ENCODE peak calls at places on chromosomes 13 and 19, in six cellular contexts. One of them, this sample, is unnamed.

GRCh38 chr13:108495686-108496363 is 133.6 kb upstream of the MYO16 start:
- DNase-seq in ovary: no peak
- DNase-seq in HFFc6: no peak
- DNase-seq in GM12864: no peak
- DNase-seq in AG09309: no peak
- DNase-seq in fibroblast of lung: peak
- DNase-seq in this sample: no peak

GRCh38 chr13:46313441-46314257 is 73.4 kb downstream of the RUBCNL start:
- DNase-seq in ovary: no peak
- DNase-seq in HFFc6: no peak
- DNase-seq in GM12864: no peak
- DNase-seq in AG09309: no peak
- DNase-seq in fibroblast of lung: no peak
- DNase-seq in this sample: no peak

GRCh38 chr13:110393761-110394160 is 86.7 kb downstream of the COL4A2 start:
- DNase-seq in ovary: no peak
- DNase-seq in HFFc6: no peak
- DNase-seq in GM12864: no peak
- DNase-seq in AG09309: no peak
- DNase-seq in fibroblast of lung: no peak
- DNase-seq in this sample: no peak

GRCh38 chr13:21998279-21998678 is 327.4 kb downstream of the FGF9 start:
- DNase-seq in ovary: no peak
- DNase-seq in HFFc6: no peak
- DNase-seq in GM12864: no peak
- DNase-seq in AG09309: no peak
- DNase-seq in fibroblast of lung: no peak
- DNase-seq in this sample: no peak

GRCh38 chr13:99161512-99161911 is 39.1 kb upstream of the UBAC2 start:
- DNase-seq in ovary: no peak
- DNase-seq in HFFc6: no peak
- DNase-seq in GM12864: no peak
- DNase-seq in AG09309: no peak
- DNase-seq in fibroblast of lung: no peak
- DNase-seq in this sample: no peak

GRCh38 chr19:37845932-37846331 is 60.5 kb downstream of the WDR87 start:
- DNase-seq in ovary: no peak
- DNase-seq in HFFc6: peak
- DNase-seq in GM12864: no peak
- DNase-seq in AG09309: no peak
- DNase-seq in fibroblast of lung: no peak
- DNase-seq in this sample: no peak

GRCh38 chr19:35177377-35178274 is 23.1 kb downstream of the FXYD5 start:
- DNase-seq in ovary: no peak
- DNase-seq in HFFc6: no peak
- DNase-seq in GM12864: no peak
- DNase-seq in AG09309: no peak
- DNase-seq in fibroblast of lung: no peak
- DNase-seq in this sample: no peak

GRCh38 chr19:54232552-54232934 is 9.7 kb upstream of the LILRB3 start:
- DNase-seq in ovary: no peak
- DNase-seq in HFFc6: no peak
- DNase-seq in GM12864: no peak
- DNase-seq in AG09309: no peak
- DNase-seq in fibroblast of lung: no peak
- DNase-seq in this sample: no peak

GRCh38 chr13:40814803-40815202 is 25.4 kb downstream of the SLC25A15 start:
- DNase-seq in ovary: no peak
- DNase-seq in HFFc6: no peak
- DNase-seq in GM12864: no peak
- DNase-seq in AG09309: no peak
- DNase-seq in fibroblast of lung: peak
- DNase-seq in this sample: no peak

GRCh38 chr19:51779703-51780102 is 15.3 kb upstream of the FPR3 start:
- DNase-seq in ovary: no peak
- DNase-seq in HFFc6: no peak
- DNase-seq in GM12864: no peak
- DNase-seq in AG09309: no peak
- DNase-seq in fibroblast of lung: no peak
- DNase-seq in this sample: no peak

GRCh38 chr13:33183431-33184130 is 102.0 kb downstream of the STARD13 start:
- DNase-seq in ovary: no peak
- DNase-seq in HFFc6: peak
- DNase-seq in GM12864: no peak
- DNase-seq in AG09309: peak
- DNase-seq in fibroblast of lung: no peak
- DNase-seq in this sample: no peak

GRCh38 chr19:44648536-44649370 is 5.0 kb downstream of the PVR start:
- DNase-seq in ovary: no peak
- DNase-seq in HFFc6: peak
- DNase-seq in GM12864: no peak
- DNase-seq in AG09309: peak
- DNase-seq in fibroblast of lung: peak
- DNase-seq in this sample: no peak

GRCh38 chr19:32438751-32439150 is 33.2 kb downstream of the DPY19L3 start:
- DNase-seq in ovary: no peak
- DNase-seq in HFFc6: no peak
- DNase-seq in GM12864: no peak
- DNase-seq in AG09309: no peak
- DNase-seq in fibroblast of lung: no peak
- DNase-seq in this sample: no peak

GRCh38 chr13:73984949-73985691 is 149.1 kb downstream of the KLF12 start:
- DNase-seq in ovary: no peak
- DNase-seq in HFFc6: no peak
- DNase-seq in GM12864: no peak
- DNase-seq in AG09309: no peak
- DNase-seq in fibroblast of lung: no peak
- DNase-seq in this sample: no peak

GRCh38 chr13:26872444-26873173 is 112.0 kb upstream of the GPR12 start:
- DNase-seq in ovary: no peak
- DNase-seq in HFFc6: peak
- DNase-seq in GM12864: peak
- DNase-seq in AG09309: no peak
- DNase-seq in fibroblast of lung: peak
- DNase-seq in this sample: peak

GRCh38 chr19:40217921-40218890 is at the start of gene TTC9B:
- DNase-seq in ovary: no peak
- DNase-seq in HFFc6: no peak
- DNase-seq in GM12864: no peak
- DNase-seq in AG09309: no peak
- DNase-seq in fibroblast of lung: no peak
- DNase-seq in this sample: peak

GRCh38 chr13:75740008-75740407 is 103.9 kb downstream of the LMO7 start:
- DNase-seq in ovary: no peak
- DNase-seq in HFFc6: no peak
- DNase-seq in GM12864: no peak
- DNase-seq in AG09309: no peak
- DNase-seq in fibroblast of lung: no peak
- DNase-seq in this sample: no peak

GRCh38 chr13:73299787-73300186 is 241.0 kb downstream of the KLF5 start:
- DNase-seq in ovary: no peak
- DNase-seq in HFFc6: no peak
- DNase-seq in GM12864: no peak
- DNase-seq in AG09309: no peak
- DNase-seq in fibroblast of lung: no peak
- DNase-seq in this sample: no peak

GRCh38 chr13:109985871-109986270 is 199.5 kb upstream of the IRS2 start:
- DNase-seq in ovary: no peak
- DNase-seq in HFFc6: no peak
- DNase-seq in GM12864: no peak
- DNase-seq in AG09309: no peak
- DNase-seq in fibroblast of lung: no peak
- DNase-seq in this sample: no peak

GRCh38 chr19:5398693-5399057 is 56.5 kb upstream of the ZNRF4 start:
- DNase-seq in ovary: no peak
- DNase-seq in HFFc6: no peak
- DNase-seq in GM12864: no peak
- DNase-seq in AG09309: no peak
- DNase-seq in fibroblast of lung: no peak
- DNase-seq in this sample: no peak

GRCh38 chr13:105804561-105805190 is 730.8 kb downstream of the EFNB2 start:
- DNase-seq in ovary: no peak
- DNase-seq in HFFc6: no peak
- DNase-seq in GM12864: no peak
- DNase-seq in AG09309: peak
- DNase-seq in fibroblast of lung: peak
- DNase-seq in this sample: no peak

GRCh38 chr19:40377876-40378385 is 12.1 kb downstream of the HIPK4 start:
- DNase-seq in ovary: no peak
- DNase-seq in HFFc6: no peak
- DNase-seq in GM12864: no peak
- DNase-seq in AG09309: no peak
- DNase-seq in fibroblast of lung: no peak
- DNase-seq in this sample: no peak

GRCh38 chr13:102913924-102914628 is 68.2 kb downstream of the ERCC5 start:
- DNase-seq in ovary: no peak
- DNase-seq in HFFc6: no peak
- DNase-seq in GM12864: no peak
- DNase-seq in AG09309: no peak
- DNase-seq in fibroblast of lung: peak
- DNase-seq in this sample: no peak

GRCh38 chr19:9155591-9155990 is 15.4 kb downstream of the ZNF317 start:
- DNase-seq in ovary: no peak
- DNase-seq in HFFc6: no peak
- DNase-seq in GM12864: no peak
- DNase-seq in AG09309: no peak
- DNase-seq in fibroblast of lung: no peak
- DNase-seq in this sample: no peak

GRCh38 chr19:11410682-11411081 is 8.4 kb downstream of the RGL3 start:
- DNase-seq in ovary: no peak
- DNase-seq in HFFc6: peak
- DNase-seq in GM12864: no peak
- DNase-seq in AG09309: no peak
- DNase-seq in fibroblast of lung: no peak
- DNase-seq in this sample: no peak

GRCh38 chr19:29596885-29597525 is 9.1 kb upstream of the POP4 start:
- DNase-seq in ovary: no peak
- DNase-seq in HFFc6: peak
- DNase-seq in GM12864: no peak
- DNase-seq in AG09309: no peak
- DNase-seq in fibroblast of lung: peak
- DNase-seq in this sample: no peak
- TF ChIP-seq CTCF in ovary: no peak
- TF ChIP-seq CTCF in HFFc6: peak
- TF ChIP-seq CTCF in GM12864: peak
- TF ChIP-seq CTCF in AG09309: peak
- TF ChIP-seq CTCF in fibroblast of lung: no peak
- TF ChIP-seq CTCF in this sample: peak

DNA sequence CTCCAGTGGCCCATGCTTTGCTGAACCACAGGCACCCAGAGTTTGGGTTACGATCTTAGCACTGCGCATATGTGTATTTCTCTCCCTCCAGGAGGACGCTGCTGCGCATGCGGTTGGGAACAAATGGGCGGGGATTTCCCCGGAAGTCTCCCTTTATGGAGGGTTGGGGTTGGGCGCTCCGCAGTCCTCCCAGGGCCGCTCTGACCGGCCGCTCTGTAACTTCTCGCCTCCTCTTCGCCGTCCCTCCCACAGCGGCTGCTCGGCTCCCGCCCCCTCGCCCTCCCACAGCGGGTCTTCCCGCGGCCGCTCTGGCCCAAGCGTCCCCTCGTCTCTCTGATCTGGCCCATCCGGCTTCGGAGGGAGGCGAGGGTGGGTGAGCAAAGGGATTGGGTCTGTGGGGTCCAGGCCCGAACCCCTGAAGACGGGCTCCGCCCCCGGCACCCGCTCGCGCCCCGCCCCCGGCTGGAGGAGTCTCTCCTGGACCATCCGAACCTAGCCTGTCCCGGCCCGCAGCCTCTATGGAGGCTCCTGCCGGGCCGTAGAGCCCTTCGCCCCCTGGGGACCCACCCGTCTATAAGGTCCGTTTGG is at the start of gene MEGF8:
- DNase-seq in ovary: peak
- DNase-seq in HFFc6: peak
- DNase-seq in GM12864: peak
- DNase-seq in AG09309: peak
- DNase-seq in fibroblast of lung: peak
- DNase-seq in this sample: peak
- TF ChIP-seq CTCF in ovary: no peak
- TF ChIP-seq CTCF in HFFc6: peak
- TF ChIP-seq CTCF in GM12864: peak
- TF ChIP-seq CTCF in AG09309: peak
- TF ChIP-seq CTCF in fibroblast of lung: peak
- TF ChIP-seq CTCF in this sample: peak

GRCh38 chr19:19204181-19204580 is 967 bp upstream of the NR2C2AP start:
- DNase-seq in ovary: no peak
- DNase-seq in HFFc6: no peak
- DNase-seq in GM12864: no peak
- DNase-seq in AG09309: no peak
- DNase-seq in fibroblast of lung: no peak
- DNase-seq in this sample: no peak
- TF ChIP-seq CTCF in ovary: no peak
- TF ChIP-seq CTCF in HFFc6: peak
- TF ChIP-seq CTCF in GM12864: no peak
- TF ChIP-seq CTCF in AG09309: no peak
- TF ChIP-seq CTCF in fibroblast of lung: no peak
- TF ChIP-seq CTCF in this sample: no peak

GRCh38 chr19:13899912-13900584 is 5.9 kb downstream of the BRME1 start:
- DNase-seq in ovary: no peak
- DNase-seq in HFFc6: peak
- DNase-seq in GM12864: no peak
- DNase-seq in AG09309: no peak
- DNase-seq in fibroblast of lung: no peak
- DNase-seq in this sample: no peak

GRCh38 chr19:13906525-13906904 is 514 bp downstream of the CC2D1A start:
- DNase-seq in ovary: no peak
- DNase-seq in HFFc6: no peak
- DNase-seq in GM12864: no peak
- DNase-seq in AG09309: no peak
- DNase-seq in fibroblast of lung: no peak
- DNase-seq in this sample: no peak

GRCh38 chr19:13905634-13906524 is at the start of the genes BRME1 and CC2D1A:
- DNase-seq in ovary: peak
- DNase-seq in HFFc6: peak
- DNase-seq in GM12864: peak
- DNase-seq in AG09309: peak
- DNase-seq in fibroblast of lung: peak
- DNase-seq in this sample: peak

GRCh38 chr19:13899393-13899792 is 6.5 kb downstream of the BRME1 start:
- DNase-seq in ovary: no peak
- DNase-seq in HFFc6: no peak
- DNase-seq in GM12864: no peak
- DNase-seq in AG09309: no peak
- DNase-seq in fibroblast of lung: no peak
- DNase-seq in this sample: no peak

DNA sequence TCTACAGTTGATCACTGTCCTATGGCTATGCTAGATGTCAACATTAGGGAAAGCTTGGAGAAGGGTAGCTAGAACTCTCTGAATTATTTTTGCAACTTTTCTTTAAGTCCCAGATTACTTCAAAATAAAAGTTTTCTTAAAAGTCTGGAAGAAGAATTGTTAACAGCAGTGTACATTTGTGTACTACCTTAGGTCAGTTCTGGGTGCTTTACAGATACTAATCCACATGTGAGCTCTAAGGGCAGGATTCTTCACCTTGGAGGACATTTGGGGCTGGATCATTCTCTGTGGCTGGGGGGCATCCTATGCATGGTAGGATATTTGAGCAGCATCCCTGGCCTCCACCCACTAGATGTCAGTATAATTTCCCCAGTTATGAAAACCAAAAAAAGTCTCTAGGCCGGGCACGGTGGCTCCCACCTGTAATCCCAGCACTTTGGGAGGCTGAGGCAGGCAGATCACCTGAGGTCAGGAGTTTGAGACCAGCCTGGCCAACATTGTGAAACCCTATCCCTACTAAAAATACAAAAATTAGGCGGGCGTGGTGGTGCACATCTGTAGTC is 2.8 kb downstream of the BRME1 start:
- DNase-seq in ovary: no peak
- DNase-seq in HFFc6: no peak
- DNase-seq in GM12864: no peak
- DNase-seq in AG09309: no peak
- DNase-seq in fibroblast of lung: no peak
- DNase-seq in this sample: no peak
- TF ChIP-seq CTCF in ovary: no peak
- TF ChIP-seq CTCF in HFFc6: peak
- TF ChIP-seq CTCF in GM12864: peak
- TF ChIP-seq CTCF in AG09309: peak
- TF ChIP-seq CTCF in fibroblast of lung: peak
- TF ChIP-seq CTCF in this sample: peak